ENCODE peak calls at places on chromosome 7, in four cellular contexts. V is upper lobe of right lung, D is keratinocyte, C is cardiac muscle cell. L is an unnamed sample.

GRCh38 chr7:70678621-70679251 is 453.2 kb upstream of the GALNT17 start:
- DNase-seq in V (no peak), C (peak; percentile 41), D (no peak), L (peak; percentile 37)

GRCh38 chr7:17580141-17580540 is 281.7 kb downstream of the AHR start:
- DNase-seq in D (no peak), V (no peak), C (peak; percentile 73), L (no peak)

GRCh38 chr7:135980665-135981180 is 3.6 kb upstream of the MTPN start:
- DNase-seq in C (peak; percentile 60), D (no peak), V (no peak), L (peak; percentile 19)

GRCh38 chr7:95229301-95229700 is 95.0 kb downstream of the PON1 start:
- DNase-seq in D (no peak), C (no peak), V (no peak), L (no peak)

GRCh38 chr7:29920491-29920890 is 69.1 kb downstream of the SCRN1 start:
- DNase-seq in C (no peak), D (no peak), V (no peak), L (peak; percentile 1)

GRCh38 chr7:4159761-4160554 is 522.1 kb upstream of the FOXK1 start:
- DNase-seq in D (peak; percentile 55), V (no peak), C (no peak), L (no peak)

GRCh38 chr7:104971290-104972071 is 42.5 kb upstream of the KMT2E start:
- DNase-seq in D (no peak), V (no peak), C (peak; percentile 59), L (no peak)

GRCh38 chr7:156650042-156650441 is 9.5 kb downstream of the RNF32 start:
- DNase-seq in V (no peak), C (no peak), D (no peak), L (no peak)

GRCh38 chr7:120990468-120991118 is 2.1 kb downstream of the CPED1 start:
- DNase-seq in V (no peak), D (no peak), C (no peak), L (no peak)
- H3K4me3 ChIP-seq in V (peak overlapping the region; percentile 48), D (no peak overlapping the region), C (no peak overlapping the region), L (no peak overlapping the region)

GRCh38 chr7:150685219-150686029 is at the start of gene GIMAP2:
- DNase-seq in C (peak; percentile 11), D (no peak), V (no peak), L (no peak)
- H3K36me3 ChIP-seq in C (no peaks in the 10 kb centered on the region), D (no peaks in the 10 kb centered on the region), V (peaks cover 12% of the 10 kb centered on the region), L (no peaks in the 10 kb centered on the region)

DNA sequence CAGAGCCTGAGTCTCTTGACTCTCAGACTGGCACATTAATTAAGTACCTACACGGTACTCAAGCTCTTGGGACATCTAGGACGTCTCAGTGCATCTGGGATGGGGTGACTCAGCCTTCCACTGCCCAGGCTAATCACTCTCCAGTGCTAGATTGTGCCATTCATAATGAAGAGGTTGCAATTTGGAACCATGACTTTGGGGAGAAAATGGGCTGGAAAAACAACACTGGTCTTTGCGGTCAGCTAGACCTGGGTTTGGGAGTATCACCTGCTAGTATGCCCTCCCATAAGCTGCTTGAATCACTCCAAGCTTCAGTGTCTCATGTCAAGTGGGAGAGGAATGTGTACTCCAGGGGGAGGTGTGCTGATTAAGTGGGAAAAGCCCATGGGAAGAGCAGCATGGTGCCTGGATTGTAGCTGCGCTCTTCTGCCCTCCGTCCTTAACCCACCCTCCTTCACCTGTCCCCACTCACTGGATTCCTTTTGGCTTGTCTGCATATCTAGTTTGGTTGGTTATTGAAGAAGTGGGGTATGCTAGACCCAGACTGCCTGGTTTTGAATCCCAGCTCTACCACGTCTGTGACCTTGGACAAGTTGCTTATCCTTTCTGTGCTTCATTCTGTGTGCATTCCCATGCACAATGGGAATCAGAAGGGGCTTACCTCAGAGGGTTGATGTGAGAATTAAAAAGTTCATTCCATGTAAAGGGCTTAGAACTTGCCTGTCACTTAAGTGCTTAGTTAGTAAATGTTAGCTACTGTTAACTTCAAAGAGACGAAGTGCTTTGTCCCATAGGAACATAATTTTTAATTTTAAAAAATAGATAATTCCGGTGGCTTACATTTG is 3.8 kb downstream of the NFE2L3 start:
- DNase-seq in D (no peak), C (peak; percentile 44), V (no peak), L (peak; percentile 65)
- H3K4me3 ChIP-seq in D (peak overlapping the region; percentile 57), C (no peak overlapping the region), V (peak overlapping the region; percentile 21), L (no peak overlapping the region)

DNA sequence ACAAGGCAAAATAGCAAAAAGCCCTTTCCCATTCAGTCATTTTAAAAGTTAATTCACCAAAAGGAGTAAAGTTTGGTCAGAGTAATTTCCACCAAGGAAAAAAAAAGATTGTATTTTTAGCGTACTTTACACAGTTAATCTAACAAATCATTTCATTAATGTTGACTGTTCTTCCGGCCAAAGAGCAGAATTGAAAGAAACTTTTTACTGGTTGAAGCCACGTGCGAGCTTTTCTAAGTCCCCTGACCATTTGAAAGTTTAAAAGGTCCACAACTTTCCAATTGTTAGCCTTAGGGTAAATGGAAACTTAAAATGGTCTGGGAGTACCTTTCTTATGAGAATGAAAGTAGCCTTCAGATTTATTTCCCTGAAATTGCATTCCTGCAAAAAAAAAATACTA is 296.7 kb downstream of the ARL4A start:
- DNase-seq in V (no peak), D (no peak), C (no peak), L (no peak)
- H3K36me3 ChIP-seq in V (no peaks in the 10 kb centered on the region), D (no peaks in the 10 kb centered on the region), C (no peaks in the 10 kb centered on the region), L (no peaks in the 10 kb centered on the region)

GRCh38 chr7:106615808-106616691 is 44.9 kb downstream of the CCDC71L start:
- DNase-seq in V (no peak), D (no peak), C (no peak), L (no peak)

GRCh38 chr7:106614751-106615150 is 46.2 kb downstream of the CCDC71L start:
- DNase-seq in V (no peak), D (no peak), C (no peak), L (no peak)

GRCh38 chr7:106613279-106613678 is 47.7 kb downstream of the CCDC71L start:
- DNase-seq in C (no peak), D (no peak), V (no peak), L (no peak)

GRCh38 chr7:106612432-106612831 is 48.5 kb downstream of the CCDC71L start:
- DNase-seq in C (no peak), V (no peak), D (no peak), L (no peak)

DNA sequence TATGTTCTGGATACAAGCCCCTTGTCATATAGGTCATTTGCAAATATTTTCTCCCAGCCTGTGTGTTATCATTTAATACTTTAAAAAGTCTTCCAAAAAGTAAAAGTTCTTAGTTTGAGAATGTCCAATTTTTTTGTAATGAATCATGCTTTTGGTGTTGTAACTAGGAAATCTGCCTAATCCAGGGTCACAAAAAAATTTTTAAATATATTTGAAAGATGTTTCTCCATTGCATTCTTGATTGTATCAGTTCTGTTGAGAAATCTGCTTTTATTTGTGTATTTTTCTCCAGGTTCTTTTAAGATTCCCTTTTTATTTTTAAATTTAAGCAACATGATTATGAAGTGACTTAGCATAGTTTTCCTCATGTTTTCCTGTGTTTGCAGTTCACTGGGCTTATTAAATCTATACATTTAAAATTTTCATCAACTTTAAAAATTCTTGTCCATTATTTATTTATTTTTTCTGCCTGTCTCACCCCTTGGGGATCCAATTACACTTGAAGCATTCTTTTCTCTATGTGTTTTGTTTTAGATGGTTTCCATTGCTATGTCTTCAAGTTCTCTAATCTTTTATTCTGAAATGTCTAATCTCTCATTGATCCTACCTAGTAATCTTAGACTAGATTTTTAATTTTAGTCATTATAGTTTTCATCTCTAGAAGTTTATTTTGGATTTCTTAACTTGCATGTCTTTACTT is 46.9 kb downstream of the CCDC71L start:
- DNase-seq in V (no peak), C (peak; percentile 64), D (no peak), L (no peak)
- H3K4me3 ChIP-seq in V (no peak overlapping the region), C (no peak overlapping the region), D (no peak overlapping the region), L (no peak overlapping the region)

GRCh38 chr7:77629797-77630196 is 66.5 kb upstream of the RSBN1L start:
- DNase-seq in V (no peak), C (no peak), D (no peak), L (no peak)
- H3K36me3 ChIP-seq in V (peaks cover 74% of the 10 kb centered on the region), C (peaks cover 31% of the 10 kb centered on the region), D (peaks cover 19% of the 10 kb centered on the region), L (no peaks in the 10 kb centered on the region)

L was measured in kidney epithelial cell.